ENCODE peak calls at places on chromosome 4, in nine cellular contexts. C is neural progenitor cell, H is heart right ventricle, O is colonic mucosa, S is astrocyte, Z is thoracic aorta, I is H9, A is transverse colon, N is endothelial cell of umbilical vein. U is an unnamed sample. For H3K9me3 and H3K4me1, the result is how much of the 10 kb centered on the place peaks cover.

GRCh38 chr4:67684839-67685531 is 16.0 kb downstream of the UBA6 start:
- DNase-seq in A (no peak), I (no peak), H (no peak), O (no peak), Z (no peak), S (peak), N (no peak), C (no peak), U (no peak)

GRCh38 chr4:89290727-89291126 is 16.9 kb downstream of the GPRIN3 start:
- DNase-seq in I (no peak), C (no peak), O (no peak), A (no peak), H (no peak), N (no peak), S (no peak), Z (no peak), U (no peak)

GRCh38 chr4:90328558-90328957 is 201.4 kb downstream of the CCSER1 start:
- DNase-seq in O (peak), N (peak), C (peak), A (peak), S (peak), H (peak), I (no peak), Z (no peak), U (no peak)

GRCh38 chr4:100075056-100075455 is 115.2 kb downstream of the DDIT4L start:
- DNase-seq in S (peak), N (no peak), C (no peak), A (no peak), O (no peak), H (no peak), I (no peak), Z (no peak), U (no peak)

GRCh38 chr4:41413670-41414069 is 124.3 kb upstream of the LIMCH1 start:
- DNase-seq in N (peak), O (no peak), C (peak), A (no peak), Z (no peak), H (no peak), I (no peak), S (peak), U (no peak)

GRCh38 chr4:173211222-173211621 is 42.6 kb downstream of the GALNT7 start:
- DNase-seq in H (no peak), S (no peak), N (no peak), I (no peak), Z (no peak), A (no peak), O (no peak), C (no peak), U (no peak)

GRCh38 chr4:163215896-163216295 is 49.2 kb upstream of the NAF1 start:
- DNase-seq in I (no peak), H (no peak), A (no peak), Z (no peak), O (no peak), S (no peak), N (no peak), C (no peak), U (no peak)

GRCh38 chr4:10380695-10381094 is 76.5 kb downstream of the ZNF518B start:
- DNase-seq in A (no peak), I (no peak), H (no peak), C (no peak), O (no peak), Z (no peak), S (no peak), N (no peak), U (no peak)

GRCh38 chr4:71009796-71010588 is 16.5 kb downstream of the DCK start:
- DNase-seq in A (no peak), S (peak), H (no peak), C (peak), Z (no peak), I (no peak), O (no peak), N (peak), U (no peak)

GRCh38 chr4:96149911-96150310 is 310.0 kb downstream of the PDHA2 start:
- DNase-seq in H (no peak), I (no peak), C (no peak), Z (no peak), O (no peak), S (no peak), A (no peak), N (peak), U (no peak)

GRCh38 chr4:40150932-40151331 is 45.9 kb upstream of the RHOH start:
- DNase-seq in O (no peak), H (no peak), A (no peak), Z (no peak), I (no peak), N (no peak), S (peak), C (no peak), U (no peak)

GRCh38 chr4:176335421-176335820 is 15.7 kb downstream of the SPCS3 start:
- DNase-seq in S (peak), O (no peak), C (no peak), I (no peak), Z (no peak), H (no peak), N (no peak), A (no peak), U (no peak)

GRCh38 chr4:81738891-81739290 is 267.2 kb upstream of the RASGEF1B start:
- DNase-seq in I (no peak), H (no peak), N (no peak), A (no peak), C (no peak), Z (no peak), S (no peak), O (no peak), U (no peak)

GRCh38 chr4:13984996-13985780 is 357.7 kb upstream of the BOD1L1 start:
- DNase-seq in S (peak), N (no peak), C (no peak), I (no peak), H (no peak), A (no peak), O (no peak), Z (no peak), U (no peak)

GRCh38 chr4:39825090-39825489 is 127.2 kb downstream of the UBE2K start:
- DNase-seq in H (no peak), C (no peak), I (no peak), Z (no peak), A (no peak), S (no peak), O (no peak), N (no peak), U (no peak)

GRCh38 chr4:78059524-78059889 is 2.4 kb downstream of the FRAS1 start:
- DNase-seq in Z (peak), C (peak), H (no peak), A (peak), N (peak), I (peak), O (peak), S (peak), U (peak)

GRCh38 chr4:130479020-130479419 is 1383.1 kb downstream of the C4orf33 start:
- DNase-seq in N (no peak), I (no peak), C (no peak), O (no peak), A (no peak), Z (no peak), H (no peak), S (peak), U (no peak)

GRCh38 chr4:24032371-24032989 is 142.6 kb upstream of the PPARGC1A start:
- DNase-seq in S (no peak), H (no peak), C (peak), Z (no peak), A (peak), I (no peak), O (no peak), N (no peak), U (no peak)

GRCh38 chr4:16897991-16898827 is at the start of gene LDB2:
- DNase-seq in C (peak), H (peak), S (peak), A (peak), I (peak), O (peak), N (peak), Z (no peak), U (peak)

GRCh38 chr4:88613417-88613875 is 21.2 kb downstream of the HERC3 start:
- DNase-seq in H (no peak), C (no peak), Z (no peak), S (no peak), O (no peak), A (no peak), N (peak), I (no peak), U (no peak)

GRCh38 chr4:136900706-136901105 is 631.6 kb downstream of the PCDH18 start:
- DNase-seq in N (no peak), O (no peak), S (peak), I (no peak), H (no peak), A (no peak), Z (no peak), C (no peak), U (no peak)

GRCh38 chr4:85222561-85222960 is 252.4 kb upstream of the ARHGAP24 start:
- DNase-seq in Z (no peak), I (no peak), N (no peak), C (no peak), O (no peak), H (no peak), A (no peak), S (no peak), U (no peak)

GRCh38 chr4:85221606-85222005 is 253.3 kb upstream of the ARHGAP24 start:
- DNase-seq in N (no peak), C (no peak), O (no peak), H (no peak), Z (no peak), A (no peak), I (no peak), S (no peak), U (no peak)
- H3K9me3 ChIP-seq in N (under half), C (under half), O (under half), H (under half), Z (under half), A (under half), I (under half), S (under half), U (under half)

DNA sequence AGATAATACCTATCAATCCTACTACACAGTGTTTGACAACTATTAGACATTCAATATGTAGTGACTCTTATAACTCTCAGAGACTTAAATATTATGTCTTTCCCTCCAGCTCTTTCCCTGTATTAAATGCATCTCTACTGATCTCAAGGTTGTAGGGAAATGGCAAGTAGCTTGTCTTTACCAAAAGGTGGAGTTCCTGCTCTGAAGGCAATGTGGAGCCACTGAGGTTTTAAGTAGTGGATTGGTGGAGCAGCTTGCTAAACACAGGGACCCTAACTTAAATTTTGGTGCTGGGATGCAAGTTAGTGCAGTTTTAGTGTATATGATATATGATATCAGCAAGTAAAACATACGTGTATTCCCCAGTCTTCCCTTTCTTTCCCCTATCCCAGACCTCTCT is 13.1 kb downstream of the FNIP2 start:
- DNase-seq in O (no peak), C (no peak), H (no peak), N (no peak), Z (no peak), S (no peak), I (no peak), A (no peak), U (no peak)
- TF ChIP-seq CTCF in O (no peak), C (no peak), H (no peak), N (no peak), Z (no peak), S (no peak), I (no peak), A (no peak), U (no peak)

DNA sequence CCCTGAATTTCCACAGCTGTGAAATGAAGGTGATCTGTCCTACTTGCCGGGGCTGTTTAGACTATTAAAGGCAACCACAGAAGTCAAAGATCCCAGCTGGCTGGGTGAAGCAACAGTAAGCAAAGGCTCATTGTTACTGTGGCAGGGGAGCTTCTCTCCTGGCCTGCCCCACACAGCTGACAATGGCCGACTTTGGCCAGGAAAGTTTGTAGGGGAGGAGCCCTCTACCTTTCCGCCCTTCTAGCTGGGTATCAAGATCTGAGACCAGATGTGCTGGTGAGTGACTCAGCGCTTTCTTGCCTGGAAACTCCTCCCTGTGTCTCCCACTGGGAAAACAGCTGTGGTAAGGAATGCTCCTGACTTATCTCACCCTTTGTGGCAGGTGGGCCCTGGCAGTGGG is 21.1 kb downstream of the RASSF6 start:
- DNase-seq in A (peak), C (peak), S (peak), N (peak), O (peak), Z (no peak), H (no peak), I (peak), U (no peak)
- H3K4me1 ChIP-seq in A (under half), C (under half), S (under half), N (under half), O (under half), Z (under half), H (under half), I (under half), U (under half)

GRCh38 chr4:38302910-38303309 is 342.7 kb downstream of the PTTG2 start:
- DNase-seq in A (no peak), H (no peak), S (no peak), Z (no peak), C (no peak), O (no peak), I (no peak), N (no peak), U (no peak)

GRCh38 chr4:38294238-38294637 is 334.0 kb downstream of the PTTG2 start:
- DNase-seq in C (no peak), H (no peak), I (no peak), O (no peak), A (no peak), S (no peak), N (no peak), Z (no peak), U (no peak)

GRCh38 chr4:38298868-38299713 is 338.9 kb downstream of the PTTG2 start:
- DNase-seq in O (no peak), N (no peak), H (no peak), C (no peak), I (no peak), S (no peak), Z (no peak), A (no peak), U (no peak)
- H3K9me3 ChIP-seq in O (under half), N (under half), H (half or more), C (under half), I (under half), S (under half), Z (under half), A (under half), U (under half)